ENCODE peak calls at places on chromosomes 13 and 19, in seven cellular contexts. O is H9, J is H1, L is mesenchymal stem cell, M is neuronal stem cell, F is mesendoderm, C is trophoblast cell. P is an unnamed sample.

GRCh38 chr19:40154121-40154680 is 37.0 kb upstream of the MAP3K10 start:
- DNase-seq in O (no peak), J (no peak), L (no peak), M (no peak), F (no peak), C (peak; percentile 23), P (no peak)

GRCh38 chr13:67841071-67841470 is 610.9 kb upstream of the PCDH9 start:
- DNase-seq in O (peak; percentile 76), J (peak; percentile 66), L (no peak), M (no peak), F (peak; percentile 63), C (no peak), P (no peak)

GRCh38 chr19:31332096-31332495 is 17.1 kb downstream of the TSHZ3 start:
- DNase-seq in O (no peak), J (no peak), L (peak; percentile 78), M (no peak), F (no peak), C (no peak), P (peak; percentile 79)

GRCh38 chr19:18254546-18255500 is 19.4 kb downstream of the IQCN start:
- DNase-seq in O (peak; percentile 76), J (peak; percentile 77), L (no peak), M (no peak), F (no peak), C (peak; percentile 96), P (no peak)

GRCh38 chr19:38165335-38165734 is 58.7 kb downstream of the DPF1 start:
- DNase-seq in O (no peak), J (no peak), L (no peak), M (no peak), F (no peak), C (no peak), P (no peak)

GRCh38 chr19:45553464-45553863 is 31.1 kb downstream of the OPA3 start:
- DNase-seq in O (peak; percentile 87), J (peak; percentile 67), L (no peak), M (no peak), F (peak; percentile 78), C (peak; percentile 69), P (no peak)

GRCh38 chr13:98050041-98050466 is 92.8 kb upstream of the FARP1 start:
- DNase-seq in O (no peak), J (no peak), L (peak; percentile 78), M (no peak), F (no peak), C (no peak), P (peak; percentile 67)

GRCh38 chr19:29624489-29625210 is 18.6 kb downstream of the POP4 start:
- DNase-seq in O (no peak), J (no peak), L (no peak), M (no peak), F (no peak), C (no peak), P (peak; percentile 4)

GRCh38 chr13:78607409-78608253 is 4.3 kb upstream of the POU4F1 start:
- DNase-seq in O (peak; percentile 81), J (peak; percentile 74), L (no peak), M (peak; percentile 23), F (peak; percentile 55), C (no peak), P (no peak)

GRCh38 chr13:71625183-71625582 is 241.8 kb downstream of the DACH1 start:
- DNase-seq in O (no peak), J (no peak), L (peak; percentile 41), M (no peak), F (no peak), C (no peak), P (peak; percentile 12)

GRCh38 chr19:13117772-13118423 is at the start of gene NACC1:
- DNase-seq in O (peak; percentile 93), J (peak; percentile 87), L (peak; percentile 86), M (peak; percentile 86), F (peak; percentile 95), C (peak; percentile 94), P (peak; percentile 82)

DNA sequence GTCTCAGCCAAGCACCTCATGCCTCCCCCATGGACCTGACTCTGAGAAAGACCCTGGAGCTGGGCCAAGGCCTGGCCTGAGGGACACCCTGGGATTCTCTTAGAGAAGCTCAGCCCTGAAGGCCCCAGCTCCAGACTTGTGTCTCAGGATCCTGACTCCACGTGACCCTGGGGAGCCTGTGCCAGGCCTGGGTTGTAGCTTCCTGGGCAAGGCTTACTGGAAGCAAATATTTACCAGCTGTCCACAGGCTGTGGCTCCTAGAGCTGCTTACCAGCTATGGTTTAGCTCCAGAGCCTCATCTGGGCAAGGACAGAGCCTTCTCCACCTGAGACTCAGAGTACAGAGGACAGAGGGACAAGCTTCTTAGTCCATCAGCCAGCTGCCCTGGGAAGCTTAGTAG is 61.0 kb upstream of the CEACAM8 start:
- DNase-seq in O (no peak), J (no peak), L (no peak), M (no peak), F (no peak), C (no peak), P (no peak)
- H3K4ac ChIP-seq in O (no peak overlapping the region), J (no peak overlapping the region), L (no peak overlapping the region), M (no peak overlapping the region), F (no peak overlapping the region), C (no peak overlapping the region), P (no peak overlapping the region)

GRCh38 chr19:55652311-55653078 is 2.3 kb upstream of the U2AF2 start:
- DNase-seq in O (peak; percentile 83), J (no peak), L (no peak), M (no peak), F (no peak), C (no peak), P (no peak)

GRCh38 chr19:55649579-55650557 is 1.9 kb downstream of the CCDC106 start:
- DNase-seq in O (no peak), J (no peak), L (no peak), M (no peak), F (no peak), C (no peak), P (no peak)

GRCh38 chr19:55648657-55649578 is 906 bp downstream of the CCDC106 start:
- DNase-seq in O (no peak), J (no peak), L (no peak), M (no peak), F (no peak), C (no peak), P (no peak)

GRCh38 chr19:55650602-55651230 is 2.7 kb downstream of the CCDC106 start:
- DNase-seq in O (no peak), J (no peak), L (no peak), M (no peak), F (no peak), C (no peak), P (no peak)

DNA sequence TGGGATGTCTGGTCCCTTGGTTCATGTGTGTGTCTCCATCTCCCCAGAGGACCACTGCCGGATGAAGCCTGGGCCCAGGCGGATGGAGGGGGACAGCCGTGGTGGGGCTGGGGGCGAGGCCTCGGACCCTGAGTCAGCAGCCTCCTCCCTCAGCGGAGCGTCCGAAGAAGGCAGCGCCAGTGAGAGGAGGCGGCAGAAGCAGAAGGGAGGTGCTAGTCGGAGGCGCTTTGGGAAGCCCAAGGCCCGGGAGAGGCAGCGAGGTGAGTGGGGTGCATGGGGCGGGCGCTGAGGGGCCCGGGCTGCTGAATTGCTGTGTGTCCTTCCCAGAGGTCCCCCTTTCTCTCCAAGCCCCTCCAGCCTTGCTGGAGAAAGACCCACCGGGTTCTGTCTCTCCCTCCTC is 3.2 kb downstream of the CCDC106 start:
- DNase-seq in O (no peak), J (no peak), L (no peak), M (no peak), F (no peak), C (no peak), P (no peak)
- H3K4ac ChIP-seq in O (no peak overlapping the region), J (no peak overlapping the region), L (no peak overlapping the region), M (no peak overlapping the region), F (no peak overlapping the region), C (no peak overlapping the region), P (no peak overlapping the region)

GRCh38 chr13:51746802-51747201 is 57.2 kb downstream of the DHRS12 start:
- DNase-seq in O (no peak), J (no peak), L (no peak), M (no peak), F (no peak), C (no peak), P (no peak)

GRCh38 chr13:51742611-51743010 is 61.4 kb downstream of the DHRS12 start:
- DNase-seq in O (no peak), J (no peak), L (no peak), M (no peak), F (no peak), C (no peak), P (no peak)

GRCh38 chr13:51745236-51745635 is 58.7 kb downstream of the DHRS12 start:
- DNase-seq in O (no peak), J (no peak), L (no peak), M (no peak), F (no peak), C (no peak), P (no peak)

GRCh38 chr13:51747438-51748434 is 56.2 kb downstream of the DHRS12 start:
- DNase-seq in O (no peak), J (no peak), L (no peak), M (no peak), F (no peak), C (no peak), P (no peak)
- H3K4ac ChIP-seq in O (no peak overlapping the region), J (no peak overlapping the region), L (no peak overlapping the region), M (no peak overlapping the region), F (no peak overlapping the region), C (no peak overlapping the region), P (no peak overlapping the region)

DNA sequence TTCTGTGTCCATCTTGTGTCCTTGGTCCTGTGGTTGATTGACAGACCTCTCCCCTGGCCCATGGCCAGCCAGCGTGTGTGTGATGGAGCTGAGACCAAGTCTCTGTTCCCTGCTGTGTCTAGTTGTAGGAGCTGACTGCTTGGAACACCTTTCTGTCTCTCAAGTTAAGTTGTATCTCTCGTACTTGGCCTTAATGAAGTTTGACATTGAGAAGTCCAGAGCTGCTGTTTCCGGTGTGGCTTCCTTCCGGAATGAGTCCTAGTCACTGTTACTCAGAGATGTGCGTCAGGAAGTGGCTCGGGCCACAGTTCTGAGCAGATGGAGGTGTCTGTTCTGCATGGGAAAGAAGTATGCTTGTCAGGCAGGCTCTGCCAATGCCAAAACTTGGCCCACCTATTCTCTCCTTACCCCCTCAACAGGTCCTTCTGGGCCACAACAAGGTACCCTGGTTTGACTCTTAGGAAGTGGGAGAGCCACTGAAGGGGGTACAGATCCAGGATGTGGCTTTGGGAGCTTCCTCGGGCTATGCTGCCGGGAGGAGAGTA is 54.3 kb downstream of the GATAD2A start:
- DNase-seq in O (no peak), J (no peak), L (peak; percentile 89), M (no peak), F (no peak), C (peak; percentile 29), P (peak; percentile 87)
- H3K4ac ChIP-seq in O (no peak overlapping the region), J (no peak overlapping the region), L (peak overlapping the region; percentile 86), M (no peak overlapping the region), F (no peak overlapping the region), C (peak overlapping the region; percentile 21), P (peak overlapping the region; percentile 91)

DNA sequence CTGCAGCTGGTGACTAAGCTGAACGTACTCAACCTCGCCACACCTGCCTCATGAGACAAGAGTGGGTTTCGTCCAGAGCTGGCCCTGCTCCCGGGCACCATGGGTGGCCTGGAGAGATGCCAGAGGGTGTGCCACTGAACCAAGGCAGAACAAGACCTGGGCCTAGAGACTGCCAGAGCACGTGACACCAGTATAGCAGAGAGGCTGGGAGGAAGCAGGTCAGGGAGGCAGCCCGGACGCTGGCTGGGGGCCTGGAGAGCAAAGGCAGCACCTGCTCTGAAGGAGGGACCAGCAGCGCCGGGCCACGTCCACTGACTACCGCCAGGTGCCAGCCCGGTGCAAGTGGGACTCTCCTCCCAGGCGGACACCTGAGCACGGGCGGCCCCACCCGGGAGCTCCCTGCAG is 7.3 kb upstream of the C13orf46 start:
- DNase-seq in O (no peak), J (no peak), L (no peak), M (no peak), F (no peak), C (no peak), P (no peak)
- H3K4ac ChIP-seq in O (no peak overlapping the region), J (peak overlapping the region; percentile 53), L (no peak overlapping the region), M (no peak overlapping the region), F (no peak overlapping the region), C (no peak overlapping the region), P (no peak overlapping the region)

GRCh38 chr19:34904846-34905527 is 21.7 kb upstream of the ZNF30 start:
- DNase-seq in O (peak; percentile 66), J (peak; percentile 73), L (no peak), M (no peak), F (peak; percentile 31), C (no peak), P (no peak)
- H3K4ac ChIP-seq in O (no peak overlapping the region), J (no peak overlapping the region), L (no peak overlapping the region), M (no peak overlapping the region), F (no peak overlapping the region), C (no peak overlapping the region), P (no peak overlapping the region)

P was measured in IMR-90.